ENCODE peak calls at places on chromosome 6, in five cellular contexts. One of them, this sample, is unnamed. For H3K4me1, the result is how much of the 10 kb centered on the place peaks cover.

GRCh38 chr6:25556516-25556915 is 95.5 kb upstream of the SCGN start:
- DNase-seq in fibroblast of lung: peak
- DNase-seq in ascending aorta: peak
- DNase-seq in PC-3: peak
- DNase-seq in CD8-positive, alpha-beta T cell: peak
- DNase-seq in this sample: peak

GRCh38 chr6:4415549-4415948 is 280.2 kb upstream of the ECI2 start:
- DNase-seq in CD8-positive, alpha-beta T cell: no peak
- DNase-seq in PC-3: peak
- DNase-seq in ascending aorta: no peak
- DNase-seq in fibroblast of lung: no peak
- DNase-seq in this sample: no peak

GRCh38 chr6:113464536-113464935 is 392.6 kb upstream of the MARCKS start:
- DNase-seq in ascending aorta: no peak
- DNase-seq in PC-3: no peak
- DNase-seq in CD8-positive, alpha-beta T cell: no peak
- DNase-seq in fibroblast of lung: no peak
- DNase-seq in this sample: no peak

GRCh38 chr6:107713214-107713962 is 110.7 kb downstream of the SCML4 start:
- DNase-seq in CD8-positive, alpha-beta T cell: peak
- DNase-seq in ascending aorta: no peak
- DNase-seq in fibroblast of lung: no peak
- DNase-seq in PC-3: no peak
- DNase-seq in this sample: no peak

GRCh38 chr6:135496805-135497411 is 632 bp downstream of the AHI1 start:
- DNase-seq in PC-3: no peak
- DNase-seq in CD8-positive, alpha-beta T cell: no peak
- DNase-seq in ascending aorta: no peak
- DNase-seq in fibroblast of lung: no peak
- DNase-seq in this sample: peak

GRCh38 chr6:157490870-157491269 is 109.9 kb downstream of the ZDHHC14 start:
- DNase-seq in PC-3: no peak
- DNase-seq in fibroblast of lung: no peak
- DNase-seq in ascending aorta: no peak
- DNase-seq in CD8-positive, alpha-beta T cell: no peak
- DNase-seq in this sample: no peak

GRCh38 chr6:37169458-37170272 is at the start of gene PIM1:
- DNase-seq in PC-3: peak
- DNase-seq in CD8-positive, alpha-beta T cell: peak
- DNase-seq in ascending aorta: peak
- DNase-seq in fibroblast of lung: peak
- DNase-seq in this sample: peak

GRCh38 chr6:119978274-119978889 is 628.8 kb upstream of the MAN1A1 start:
- DNase-seq in PC-3: peak
- DNase-seq in CD8-positive, alpha-beta T cell: no peak
- DNase-seq in ascending aorta: no peak
- DNase-seq in fibroblast of lung: peak
- DNase-seq in this sample: peak

GRCh38 chr6:31822038-31822821 is 5.3 kb upstream of the HSPA1B start:
- DNase-seq in CD8-positive, alpha-beta T cell: peak
- DNase-seq in fibroblast of lung: peak
- DNase-seq in PC-3: peak
- DNase-seq in ascending aorta: peak
- DNase-seq in this sample: peak

GRCh38 chr6:158817298-158818007 is 1.7 kb downstream of the EZR start:
- DNase-seq in ascending aorta: peak
- DNase-seq in PC-3: no peak
- DNase-seq in CD8-positive, alpha-beta T cell: no peak
- DNase-seq in fibroblast of lung: peak
- DNase-seq in this sample: no peak

GRCh38 chr6:161301338-161301737 is 27.5 kb upstream of the AGPAT4 start:
- DNase-seq in PC-3: no peak
- DNase-seq in CD8-positive, alpha-beta T cell: no peak
- DNase-seq in ascending aorta: no peak
- DNase-seq in fibroblast of lung: peak
- DNase-seq in this sample: no peak

GRCh38 chr6:113496157-113496556 is 361.0 kb upstream of the MARCKS start:
- DNase-seq in fibroblast of lung: peak
- DNase-seq in ascending aorta: no peak
- DNase-seq in PC-3: no peak
- DNase-seq in CD8-positive, alpha-beta T cell: no peak
- DNase-seq in this sample: peak

GRCh38 chr6:89458720-89459119 is 25.8 kb downstream of the ANKRD6 start:
- DNase-seq in ascending aorta: no peak
- DNase-seq in fibroblast of lung: no peak
- DNase-seq in PC-3: no peak
- DNase-seq in CD8-positive, alpha-beta T cell: no peak
- DNase-seq in this sample: no peak

GRCh38 chr6:28207244-28208179 is 17.6 kb upstream of the ZSCAN9 start:
- DNase-seq in fibroblast of lung: peak
- DNase-seq in PC-3: no peak
- DNase-seq in ascending aorta: no peak
- DNase-seq in CD8-positive, alpha-beta T cell: no peak
- DNase-seq in this sample: peak

GRCh38 chr6:146790561-146791091 is 191.9 kb downstream of the ADGB start:
- DNase-seq in CD8-positive, alpha-beta T cell: no peak
- DNase-seq in PC-3: peak
- DNase-seq in ascending aorta: no peak
- DNase-seq in fibroblast of lung: no peak
- DNase-seq in this sample: no peak

GRCh38 chr6:163645560-163645959 is 231.0 kb downstream of the QKI start:
- DNase-seq in ascending aorta: no peak
- DNase-seq in fibroblast of lung: peak
- DNase-seq in CD8-positive, alpha-beta T cell: no peak
- DNase-seq in PC-3: no peak
- DNase-seq in this sample: no peak

GRCh38 chr6:112085666-112086065 is 1.6 kb downstream of the TUBE1 start:
- DNase-seq in CD8-positive, alpha-beta T cell: no peak
- DNase-seq in ascending aorta: no peak
- DNase-seq in PC-3: no peak
- DNase-seq in fibroblast of lung: no peak
- DNase-seq in this sample: no peak

GRCh38 chr6:53429401-53429800 is 80.7 kb upstream of the ELOVL5 start:
- DNase-seq in ascending aorta: no peak
- DNase-seq in PC-3: no peak
- DNase-seq in fibroblast of lung: no peak
- DNase-seq in CD8-positive, alpha-beta T cell: no peak
- DNase-seq in this sample: no peak

GRCh38 chr6:88823998-88824397 is 139.4 kb downstream of the RNGTT start:
- DNase-seq in ascending aorta: no peak
- DNase-seq in PC-3: peak
- DNase-seq in fibroblast of lung: peak
- DNase-seq in CD8-positive, alpha-beta T cell: no peak
- DNase-seq in this sample: no peak

GRCh38 chr6:5205877-5206840 is 54.6 kb downstream of the LYRM4 start:
- DNase-seq in CD8-positive, alpha-beta T cell: no peak
- DNase-seq in PC-3: peak
- DNase-seq in fibroblast of lung: peak
- DNase-seq in ascending aorta: peak
- DNase-seq in this sample: peak

GRCh38 chr6:43926644-43927524 is 156.9 kb downstream of the VEGFA start:
- DNase-seq in PC-3: peak
- DNase-seq in fibroblast of lung: peak
- DNase-seq in CD8-positive, alpha-beta T cell: no peak
- DNase-seq in ascending aorta: no peak
- DNase-seq in this sample: peak

GRCh38 chr6:116954938-116955337 is 77.9 kb downstream of the RFX6 start:
- DNase-seq in PC-3: no peak
- DNase-seq in fibroblast of lung: no peak
- DNase-seq in ascending aorta: no peak
- DNase-seq in CD8-positive, alpha-beta T cell: no peak
- DNase-seq in this sample: no peak

GRCh38 chr6:168117942-168118341 is 38.9 kb upstream of the FRMD1 start:
- DNase-seq in ascending aorta: no peak
- DNase-seq in fibroblast of lung: no peak
- DNase-seq in CD8-positive, alpha-beta T cell: no peak
- DNase-seq in PC-3: no peak
- DNase-seq in this sample: no peak

GRCh38 chr6:111589366-111589765 is 16.3 kb downstream of the TRAF3IP2 start:
- DNase-seq in fibroblast of lung: peak
- DNase-seq in ascending aorta: peak
- DNase-seq in CD8-positive, alpha-beta T cell: no peak
- DNase-seq in PC-3: peak
- DNase-seq in this sample: no peak

GRCh38 chr6:16326971-16327776 is 88.8 kb downstream of the GMPR start:
- DNase-seq in ascending aorta: no peak
- DNase-seq in PC-3: no peak
- DNase-seq in fibroblast of lung: no peak
- DNase-seq in CD8-positive, alpha-beta T cell: no peak
- DNase-seq in this sample: no peak

GRCh38 chr6:169847773-169848380 is 96.5 kb downstream of the ERMARD start:
- DNase-seq in CD8-positive, alpha-beta T cell: no peak
- DNase-seq in ascending aorta: peak
- DNase-seq in PC-3: peak
- DNase-seq in fibroblast of lung: no peak
- DNase-seq in this sample: no peak

GRCh38 chr6:47698342-47698787 is at the start of gene ADGRF4:
- DNase-seq in CD8-positive, alpha-beta T cell: no peak
- DNase-seq in fibroblast of lung: peak
- DNase-seq in ascending aorta: no peak
- DNase-seq in PC-3: peak
- DNase-seq in this sample: no peak

GRCh38 chr6:28345201-28345600 is 4.5 kb upstream of the ZKSCAN3 start:
- DNase-seq in fibroblast of lung: no peak
- DNase-seq in ascending aorta: no peak
- DNase-seq in CD8-positive, alpha-beta T cell: no peak
- DNase-seq in PC-3: no peak
- DNase-seq in this sample: no peak

GRCh38 chr6:34597605-34598353 is 41.6 kb upstream of the SPDEF start:
- DNase-seq in PC-3: peak
- DNase-seq in CD8-positive, alpha-beta T cell: no peak
- DNase-seq in ascending aorta: no peak
- DNase-seq in fibroblast of lung: no peak
- DNase-seq in this sample: no peak
- H3K4me1 ChIP-seq in PC-3: under half
- H3K4me1 ChIP-seq in CD8-positive, alpha-beta T cell: under half
- H3K4me1 ChIP-seq in ascending aorta: under half
- H3K4me1 ChIP-seq in fibroblast of lung: under half
- H3K4me1 ChIP-seq in this sample: under half

DNA sequence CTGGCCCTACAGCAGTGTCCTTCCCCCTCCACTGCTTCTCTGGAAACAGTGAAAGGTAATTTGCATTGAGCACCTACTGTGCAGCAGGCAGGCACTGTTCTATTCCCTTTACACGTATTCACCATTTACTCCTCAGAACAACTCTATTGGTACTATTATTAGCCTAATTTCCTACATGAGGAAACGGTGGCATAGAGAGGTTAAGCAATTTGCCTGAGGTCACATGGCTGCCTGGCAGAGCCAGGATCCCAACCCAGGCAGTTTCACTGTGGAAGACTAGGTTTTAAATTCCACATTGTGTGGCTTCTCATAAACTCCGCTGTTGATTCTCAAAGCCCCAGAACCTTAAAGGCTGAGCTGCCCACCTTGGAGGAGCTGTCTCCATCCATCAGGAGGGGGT is 72.7 kb downstream of the CLIC5 start:
- DNase-seq in ascending aorta: no peak
- DNase-seq in CD8-positive, alpha-beta T cell: no peak
- DNase-seq in PC-3: no peak
- DNase-seq in fibroblast of lung: no peak
- DNase-seq in this sample: no peak
- H3K4me1 ChIP-seq in ascending aorta: under half
- H3K4me1 ChIP-seq in CD8-positive, alpha-beta T cell: under half
- H3K4me1 ChIP-seq in PC-3: under half
- H3K4me1 ChIP-seq in fibroblast of lung: under half
- H3K4me1 ChIP-seq in this sample: under half

GRCh38 chr6:39218868-39219567 is 10.3 kb downstream of the KCNK5 start:
- DNase-seq in PC-3: no peak
- DNase-seq in fibroblast of lung: no peak
- DNase-seq in ascending aorta: no peak
- DNase-seq in CD8-positive, alpha-beta T cell: no peak
- DNase-seq in this sample: no peak
- H3K4me1 ChIP-seq in PC-3: under half
- H3K4me1 ChIP-seq in fibroblast of lung: under half
- H3K4me1 ChIP-seq in ascending aorta: under half
- H3K4me1 ChIP-seq in CD8-positive, alpha-beta T cell: under half
- H3K4me1 ChIP-seq in this sample: under half

GRCh38 chr6:35795453-35796071 is 1.6 kb downstream of the CLPS start:
- DNase-seq in CD8-positive, alpha-beta T cell: no peak
- DNase-seq in fibroblast of lung: no peak
- DNase-seq in ascending aorta: no peak
- DNase-seq in PC-3: no peak
- DNase-seq in this sample: no peak

GRCh38 chr6:35798706-35799105 is 1.6 kb upstream of the CLPS start:
- DNase-seq in ascending aorta: no peak
- DNase-seq in fibroblast of lung: no peak
- DNase-seq in CD8-positive, alpha-beta T cell: no peak
- DNase-seq in PC-3: no peak
- DNase-seq in this sample: no peak

GRCh38 chr6:35796236-35796635 is 887 bp downstream of the CLPS start:
- DNase-seq in fibroblast of lung: no peak
- DNase-seq in CD8-positive, alpha-beta T cell: no peak
- DNase-seq in ascending aorta: no peak
- DNase-seq in PC-3: peak
- DNase-seq in this sample: no peak

GRCh38 chr6:35801148-35801547 is 4.0 kb upstream of the LHFPL5 start:
- DNase-seq in fibroblast of lung: no peak
- DNase-seq in ascending aorta: no peak
- DNase-seq in CD8-positive, alpha-beta T cell: no peak
- DNase-seq in PC-3: no peak
- DNase-seq in this sample: no peak

GRCh38 chr6:35797837-35798526 is 859 bp upstream of the CLPS start:
- DNase-seq in PC-3: no peak
- DNase-seq in ascending aorta: no peak
- DNase-seq in CD8-positive, alpha-beta T cell: no peak
- DNase-seq in fibroblast of lung: no peak
- DNase-seq in this sample: no peak
- H3K4me1 ChIP-seq in PC-3: under half
- H3K4me1 ChIP-seq in ascending aorta: under half
- H3K4me1 ChIP-seq in CD8-positive, alpha-beta T cell: under half
- H3K4me1 ChIP-seq in fibroblast of lung: under half
- H3K4me1 ChIP-seq in this sample: under half